ENCODE peak calls at places on chromosomes 2 and 18, in eight cellular contexts. V, N, O, R, A, H, I and E are unnamed samples.

GRCh38 chr2:21667638-21668037 is 543.9 kb downstream of the TDRD15 start:
- DNase-seq in V (no peak), N (no peak), O (no peak), R (no peak), A (no peak), H (no peak), I (no peak), E (no peak)

GRCh38 chr2:48728295-48728694 is 27.2 kb downstream of the LHCGR start:
- DNase-seq in V (no peak), N (no peak), O (no peak), R (no peak), A (no peak), H (no peak), I (no peak), E (no peak)

GRCh38 chr2:146465460-146465859 is 1379.4 kb upstream of the ACVR2A start:
- DNase-seq in V (no peak), N (no peak), O (no peak), R (no peak), A (no peak), H (no peak), I (no peak), E (no peak)

GRCh38 chr2:160052524-160052923 is 9.9 kb downstream of the PLA2R1 start:
- DNase-seq in V (no peak), N (no peak), O (no peak), R (no peak), A (no peak), H (no peak), I (no peak), E (no peak)

GRCh38 chr2:96844405-96844808 is 586 bp upstream of the ANKRD23 start:
- DNase-seq in V (no peak), N (no peak), O (no peak), R (no peak), A (no peak), H (no peak), I (no peak), E (no peak)

GRCh38 chr2:170162261-170162612 is 15.7 kb upstream of the MYO3B start:
- DNase-seq in V (no peak), N (no peak), O (no peak), R (no peak), A (no peak), H (no peak), I (peak), E (no peak)

GRCh38 chr2:215535726-215536125 is 99.9 kb upstream of the FN1 start:
- DNase-seq in V (no peak), N (no peak), O (no peak), R (no peak), A (no peak), H (no peak), I (no peak), E (no peak)

GRCh38 chr2:237677951-237678481 is 50.6 kb downstream of the LRRFIP1 start:
- DNase-seq in V (no peak), N (no peak), O (no peak), R (no peak), A (no peak), H (no peak), I (no peak), E (no peak)

GRCh38 chr2:29417630-29418029 is 302.4 kb downstream of the CLIP4 start:
- DNase-seq in V (no peak), N (no peak), O (no peak), R (no peak), A (no peak), H (no peak), I (no peak), E (no peak)

GRCh38 chr2:20476950-20477349 is 30.1 kb downstream of the RHOB start:
- DNase-seq in V (no peak), N (no peak), O (no peak), R (no peak), A (no peak), H (no peak), I (no peak), E (peak)

DNA sequence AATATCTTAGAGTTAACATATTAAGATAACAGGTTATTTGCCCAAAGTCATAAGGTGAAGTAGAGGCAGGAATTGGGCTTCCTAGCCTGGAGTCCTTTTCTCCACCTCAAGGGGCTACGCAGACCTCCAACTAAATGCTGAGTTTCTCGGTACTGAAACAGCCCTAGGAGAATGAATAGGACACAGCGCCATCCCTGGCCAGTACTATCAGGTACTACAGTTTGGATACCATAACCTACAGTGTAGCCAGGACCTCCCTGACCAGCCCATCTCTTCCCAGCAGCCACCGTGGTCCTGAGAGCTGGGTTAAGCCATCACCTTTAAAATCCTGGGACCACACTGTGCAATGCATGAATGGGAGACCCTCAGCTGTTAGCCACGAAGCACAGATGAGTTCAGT is 15.7 kb downstream of the CASP8 start:
- DNase-seq in V (no peak), N (no peak), O (no peak), R (peak), A (no peak), H (no peak), I (no peak), E (no peak)
- TF ChIP-seq CTCF in V (no peak), N (no peak), O (no peak), R (peak), A (no peak), H (peak), I (no peak), E (no peak)

GRCh38 chr2:10814571-10815331 is 2.2 kb upstream of the PDIA6 start:
- DNase-seq in V (no peak), N (no peak), O (no peak), R (no peak), A (no peak), H (peak), I (no peak), E (no peak)
- TF ChIP-seq CTCF in V (no peak), N (peak), O (no peak), R (no peak), A (no peak), H (peak), I (no peak), E (no peak)

GRCh38 chr18:6374340-6374739 is 40.4 kb downstream of the L3MBTL4 start:
- DNase-seq in V (no peak), N (no peak), O (no peak), R (no peak), A (no peak), H (no peak), I (no peak), E (no peak)

GRCh38 chr18:6373187-6373586 is 41.5 kb downstream of the L3MBTL4 start:
- DNase-seq in V (no peak), N (no peak), O (no peak), R (no peak), A (no peak), H (no peak), I (no peak), E (no peak)

GRCh38 chr18:6368017-6368416 is 46.7 kb downstream of the L3MBTL4 start:
- DNase-seq in V (no peak), N (no peak), O (no peak), R (no peak), A (no peak), H (no peak), I (no peak), E (no peak)

GRCh38 chr18:6370410-6370809 is 44.3 kb downstream of the L3MBTL4 start:
- DNase-seq in V (no peak), N (no peak), O (peak), R (no peak), A (no peak), H (peak), I (no peak), E (no peak)

GRCh38 chr18:6370886-6371635 is 43.6 kb downstream of the L3MBTL4 start:
- DNase-seq in V (no peak), N (no peak), O (peak), R (no peak), A (peak), H (no peak), I (no peak), E (no peak)
- TF ChIP-seq CTCF in V (no peak), N (no peak), O (peak), R (no peak), A (no peak), H (no peak), I (no peak), E (no peak)

GRCh38 chr2:71532327-71532726 is 79.0 kb downstream of the DYSF start:
- DNase-seq in V (no peak), N (no peak), O (no peak), R (peak), A (no peak), H (no peak), I (no peak), E (no peak)

GRCh38 chr2:71531522-71532047 is 78.2 kb downstream of the DYSF start:
- DNase-seq in V (no peak), N (no peak), O (no peak), R (no peak), A (no peak), H (no peak), I (peak), E (no peak)

GRCh38 chr2:71530246-71530986 is 77.1 kb downstream of the DYSF start:
- DNase-seq in V (no peak), N (peak), O (peak), R (peak), A (no peak), H (no peak), I (peak), E (no peak)

GRCh38 chr2:71528749-71529148 is 75.4 kb downstream of the DYSF start:
- DNase-seq in V (no peak), N (no peak), O (peak), R (peak), A (no peak), H (no peak), I (no peak), E (no peak)

GRCh38 chr2:71530987-71531332 is 77.6 kb downstream of the DYSF start:
- DNase-seq in V (no peak), N (no peak), O (no peak), R (no peak), A (no peak), H (no peak), I (no peak), E (no peak)
- TF ChIP-seq CTCF in V (no peak), N (no peak), O (no peak), R (no peak), A (no peak), H (no peak), I (no peak), E (no peak)